ENCODE peak calls at places on chromosomes 5 and 9, in nine cellular contexts. One of them, this sample, is unnamed.

GRCh38 chr5:112776301-112776856 is 38.7 kb downstream of the APC start:
- DNase-seq in thyroid gland: no peak
- DNase-seq in A549: no peak
- DNase-seq in stomach: no peak
- DNase-seq in breast epithelium: no peak
- DNase-seq in IMR-90: peak; percentile 96
- DNase-seq in ovary: no peak
- DNase-seq in testis: no peak
- DNase-seq in vagina: no peak
- DNase-seq in this sample: no peak

GRCh38 chr5:116566251-116566650 is 8.4 kb downstream of the SEMA6A start:
- DNase-seq in breast epithelium: no peak
- DNase-seq in stomach: no peak
- DNase-seq in ovary: no peak
- DNase-seq in IMR-90: no peak
- DNase-seq in A549: no peak
- DNase-seq in thyroid gland: no peak
- DNase-seq in vagina: no peak
- DNase-seq in testis: no peak
- DNase-seq in this sample: no peak

GRCh38 chr5:87154191-87154590 is 113.5 kb upstream of the RASA1 start:
- DNase-seq in ovary: no peak
- DNase-seq in vagina: no peak
- DNase-seq in IMR-90: no peak
- DNase-seq in A549: no peak
- DNase-seq in thyroid gland: no peak
- DNase-seq in stomach: no peak
- DNase-seq in testis: no peak
- DNase-seq in breast epithelium: no peak
- DNase-seq in this sample: no peak

GRCh38 chr5:57277085-57277484 is 103.2 kb downstream of the GPBP1 start:
- DNase-seq in ovary: no peak
- DNase-seq in A549: peak; percentile 18
- DNase-seq in testis: no peak
- DNase-seq in thyroid gland: no peak
- DNase-seq in breast epithelium: no peak
- DNase-seq in stomach: no peak
- DNase-seq in IMR-90: peak; percentile 40
- DNase-seq in vagina: no peak
- DNase-seq in this sample: no peak

GRCh38 chr9:5449521-5450359 is 602 bp upstream of the CD274 start:
- DNase-seq in breast epithelium: no peak
- DNase-seq in vagina: no peak
- DNase-seq in stomach: no peak
- DNase-seq in A549: no peak
- DNase-seq in IMR-90: no peak
- DNase-seq in ovary: no peak
- DNase-seq in testis: no peak
- DNase-seq in thyroid gland: no peak
- DNase-seq in this sample: no peak

GRCh38 chr5:156396830-156397081 is 69.8 kb downstream of the SGCD start:
- DNase-seq in A549: no peak
- DNase-seq in thyroid gland: no peak
- DNase-seq in breast epithelium: no peak
- DNase-seq in vagina: no peak
- DNase-seq in IMR-90: no peak
- DNase-seq in testis: no peak
- DNase-seq in stomach: no peak
- DNase-seq in ovary: no peak
- DNase-seq in this sample: no peak

GRCh38 chr5:172561151-172561550 is 79.9 kb upstream of the NEURL1B start:
- DNase-seq in vagina: no peak
- DNase-seq in testis: no peak
- DNase-seq in breast epithelium: no peak
- DNase-seq in A549: no peak
- DNase-seq in stomach: no peak
- DNase-seq in IMR-90: peak; percentile 8
- DNase-seq in ovary: no peak
- DNase-seq in thyroid gland: no peak
- DNase-seq in this sample: no peak

GRCh38 chr5:116661419-116661818 is 86.8 kb upstream of the SEMA6A start:
- DNase-seq in A549: no peak
- DNase-seq in stomach: no peak
- DNase-seq in vagina: no peak
- DNase-seq in testis: no peak
- DNase-seq in IMR-90: no peak
- DNase-seq in ovary: no peak
- DNase-seq in breast epithelium: no peak
- DNase-seq in thyroid gland: no peak
- DNase-seq in this sample: no peak

GRCh38 chr5:11588803-11589202 is 315.4 kb downstream of the CTNND2 start:
- DNase-seq in stomach: no peak
- DNase-seq in ovary: no peak
- DNase-seq in A549: no peak
- DNase-seq in thyroid gland: no peak
- DNase-seq in vagina: no peak
- DNase-seq in testis: no peak
- DNase-seq in breast epithelium: no peak
- DNase-seq in IMR-90: no peak
- DNase-seq in this sample: no peak

GRCh38 chr9:18384066-18384465 is 89.9 kb upstream of the ADAMTSL1 start:
- DNase-seq in vagina: no peak
- DNase-seq in A549: no peak
- DNase-seq in breast epithelium: no peak
- DNase-seq in ovary: no peak
- DNase-seq in thyroid gland: no peak
- DNase-seq in testis: no peak
- DNase-seq in stomach: no peak
- DNase-seq in IMR-90: peak; percentile 13
- DNase-seq in this sample: no peak

GRCh38 chr5:86461169-86461956 is 156.4 kb upstream of the COX7C start:
- DNase-seq in A549: no peak
- DNase-seq in vagina: no peak
- DNase-seq in stomach: no peak
- DNase-seq in breast epithelium: no peak
- DNase-seq in thyroid gland: no peak
- DNase-seq in ovary: no peak
- DNase-seq in testis: no peak
- DNase-seq in IMR-90: no peak
- DNase-seq in this sample: no peak

GRCh38 chr9:129221233-129221632 is 43.2 kb upstream of the IER5L start:
- DNase-seq in stomach: no peak
- DNase-seq in thyroid gland: peak; percentile 25
- DNase-seq in breast epithelium: no peak
- DNase-seq in vagina: no peak
- DNase-seq in IMR-90: no peak
- DNase-seq in ovary: no peak
- DNase-seq in testis: no peak
- DNase-seq in A549: no peak
- DNase-seq in this sample: no peak

GRCh38 chr5:545641-546375 is 21.6 kb upstream of the SLC9A3 start:
- DNase-seq in IMR-90: no peak
- DNase-seq in testis: no peak
- DNase-seq in stomach: no peak
- DNase-seq in breast epithelium: no peak
- DNase-seq in ovary: no peak
- DNase-seq in thyroid gland: no peak
- DNase-seq in vagina: no peak
- DNase-seq in A549: no peak
- DNase-seq in this sample: no peak

GRCh38 chr5:159262472-159262858 is 625 bp upstream of the UBLCP1 start:
- DNase-seq in ovary: no peak
- DNase-seq in thyroid gland: no peak
- DNase-seq in testis: no peak
- DNase-seq in A549: peak; percentile 18
- DNase-seq in vagina: no peak
- DNase-seq in breast epithelium: no peak
- DNase-seq in IMR-90: peak; percentile 45
- DNase-seq in stomach: no peak
- DNase-seq in this sample: no peak

GRCh38 chr5:122515709-122516431 is 203.8 kb downstream of the SNCAIP start:
- DNase-seq in IMR-90: peak; percentile 81
- DNase-seq in ovary: peak; percentile 72
- DNase-seq in A549: peak; percentile 50
- DNase-seq in vagina: no peak
- DNase-seq in breast epithelium: no peak
- DNase-seq in stomach: peak; percentile 32
- DNase-seq in testis: peak; percentile 73
- DNase-seq in thyroid gland: peak; percentile 62
- DNase-seq in this sample: peak; percentile 8
- TF ChIP-seq POLR2A in IMR-90: no peak
- TF ChIP-seq POLR2A in ovary: no peak
- TF ChIP-seq POLR2A in A549: no peak
- TF ChIP-seq POLR2A in vagina: no peak
- TF ChIP-seq POLR2A in breast epithelium: no peak
- TF ChIP-seq POLR2A in stomach: no peak
- TF ChIP-seq POLR2A in testis: no peak
- TF ChIP-seq POLR2A in thyroid gland: no peak
- TF ChIP-seq POLR2A in this sample: no peak

DNA sequence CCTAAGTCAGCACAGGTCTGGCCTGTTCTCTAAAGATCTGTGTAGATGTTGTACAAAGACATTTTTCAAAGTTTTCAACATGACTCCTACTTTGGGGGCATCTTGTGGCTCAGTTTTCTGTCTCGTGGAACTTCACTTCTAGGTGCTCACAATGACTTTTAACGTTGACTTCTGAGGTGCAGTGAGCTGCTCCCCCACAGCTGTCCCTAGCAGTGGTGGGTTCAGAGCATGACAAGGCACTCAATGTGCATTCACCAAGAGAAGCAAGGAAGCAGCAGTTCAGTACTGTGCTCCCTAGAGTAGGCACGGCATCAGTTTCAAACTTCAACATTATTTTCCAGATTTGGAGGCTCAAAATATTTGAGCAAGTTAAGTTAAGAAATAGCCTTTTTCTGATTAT is 40.4 kb downstream of the TNFAIP8 start:
- DNase-seq in ovary: no peak
- DNase-seq in stomach: no peak
- DNase-seq in breast epithelium: no peak
- DNase-seq in testis: no peak
- DNase-seq in A549: no peak
- DNase-seq in thyroid gland: no peak
- DNase-seq in vagina: no peak
- DNase-seq in IMR-90: no peak
- DNase-seq in this sample: no peak
- TF ChIP-seq POLR2A in ovary: no peak
- TF ChIP-seq POLR2A in stomach: no peak
- TF ChIP-seq POLR2A in breast epithelium: no peak
- TF ChIP-seq POLR2A in testis: no peak
- TF ChIP-seq POLR2A in A549: no peak
- TF ChIP-seq POLR2A in thyroid gland: no peak
- TF ChIP-seq POLR2A in vagina: no peak
- TF ChIP-seq POLR2A in IMR-90: no peak
- TF ChIP-seq POLR2A in this sample: no peak

GRCh38 chr9:33228606-33229005 is 11.4 kb upstream of the SPINK4 start:
- DNase-seq in ovary: no peak
- DNase-seq in stomach: no peak
- DNase-seq in testis: no peak
- DNase-seq in A549: no peak
- DNase-seq in thyroid gland: no peak
- DNase-seq in breast epithelium: no peak
- DNase-seq in IMR-90: no peak
- DNase-seq in vagina: no peak
- DNase-seq in this sample: no peak

GRCh38 chr9:33232866-33233265 is 7.1 kb upstream of the SPINK4 start:
- DNase-seq in A549: no peak
- DNase-seq in breast epithelium: no peak
- DNase-seq in vagina: no peak
- DNase-seq in IMR-90: no peak
- DNase-seq in ovary: no peak
- DNase-seq in testis: no peak
- DNase-seq in thyroid gland: no peak
- DNase-seq in stomach: no peak
- DNase-seq in this sample: no peak

GRCh38 chr9:33229359-33230120 is 10.4 kb upstream of the SPINK4 start:
- DNase-seq in stomach: peak; percentile 90
- DNase-seq in ovary: no peak
- DNase-seq in thyroid gland: peak; percentile 24
- DNase-seq in IMR-90: no peak
- DNase-seq in breast epithelium: peak; percentile 84
- DNase-seq in vagina: no peak
- DNase-seq in testis: no peak
- DNase-seq in A549: peak; percentile 82
- DNase-seq in this sample: no peak

GRCh38 chr9:33233659-33234335 is 6.2 kb upstream of the SPINK4 start:
- DNase-seq in IMR-90: peak; percentile 99
- DNase-seq in thyroid gland: peak; percentile 81
- DNase-seq in A549: peak; percentile 97
- DNase-seq in vagina: no peak
- DNase-seq in testis: peak; percentile 31
- DNase-seq in stomach: peak; percentile 96
- DNase-seq in ovary: no peak
- DNase-seq in breast epithelium: peak; percentile 86
- DNase-seq in this sample: no peak

DNA sequence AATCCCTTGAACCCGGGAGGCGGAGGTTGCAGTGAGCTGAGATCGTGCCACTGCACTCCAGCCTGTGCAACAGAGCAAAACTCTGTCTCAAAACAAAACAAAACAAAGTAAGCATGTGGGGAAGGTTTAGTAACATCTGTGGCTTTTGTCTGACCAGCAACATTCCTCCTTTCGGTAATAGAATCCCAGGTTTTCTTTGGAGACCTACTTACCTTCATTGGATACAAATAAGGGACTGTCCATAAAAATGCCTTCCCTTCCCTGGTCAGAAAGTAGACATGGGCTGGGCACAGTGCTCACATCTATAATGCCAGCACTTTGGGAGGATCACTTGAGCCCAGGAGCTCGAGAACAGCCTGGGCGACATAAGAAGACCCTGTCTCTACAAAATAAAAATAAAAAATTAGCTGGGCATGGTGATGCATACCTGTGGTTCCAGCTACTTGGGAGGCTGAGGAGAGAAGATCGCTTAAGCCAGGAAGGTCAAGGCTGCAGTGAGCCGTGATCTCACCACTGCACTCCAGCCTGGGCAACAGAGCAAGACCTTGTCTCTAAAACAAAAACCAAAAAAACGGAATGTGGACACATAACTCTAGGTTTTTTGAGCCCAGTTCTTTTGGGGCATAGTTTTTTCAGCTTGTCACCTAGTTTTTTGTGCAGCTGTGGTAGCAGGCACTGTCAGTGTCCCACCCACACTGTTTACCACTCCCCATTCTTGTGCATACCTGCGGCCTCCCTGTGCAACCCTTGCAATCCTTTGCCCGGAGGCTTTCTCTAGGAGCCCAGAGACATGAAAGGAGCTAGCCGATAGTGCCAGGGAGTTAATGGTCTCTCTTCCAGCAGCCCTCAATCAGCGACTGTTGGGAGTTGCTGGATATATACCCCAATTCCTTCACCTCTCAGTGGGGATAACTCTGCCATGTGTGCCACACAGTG is 8.9 kb upstream of the SPINK4 start:
- DNase-seq in breast epithelium: no peak
- DNase-seq in thyroid gland: no peak
- DNase-seq in vagina: no peak
- DNase-seq in A549: no peak
- DNase-seq in stomach: no peak
- DNase-seq in ovary: no peak
- DNase-seq in IMR-90: no peak
- DNase-seq in testis: no peak
- DNase-seq in this sample: no peak
- TF ChIP-seq POLR2A in breast epithelium: no peak
- TF ChIP-seq POLR2A in thyroid gland: no peak
- TF ChIP-seq POLR2A in vagina: no peak
- TF ChIP-seq POLR2A in A549: no peak
- TF ChIP-seq POLR2A in stomach: no peak
- TF ChIP-seq POLR2A in ovary: no peak
- TF ChIP-seq POLR2A in IMR-90: no peak
- TF ChIP-seq POLR2A in testis: no peak
- TF ChIP-seq POLR2A in this sample: no peak

GRCh38 chr9:114387678-114388431 is at the start of gene AKNA:
- DNase-seq in breast epithelium: peak; percentile 64
- DNase-seq in vagina: no peak
- DNase-seq in testis: peak; percentile 73
- DNase-seq in ovary: peak; percentile 78
- DNase-seq in stomach: peak; percentile 78
- DNase-seq in thyroid gland: peak; percentile 81
- DNase-seq in IMR-90: peak; percentile 79
- DNase-seq in A549: no peak
- DNase-seq in this sample: no peak
- TF ChIP-seq POLR2A in breast epithelium: peak; percentile 29
- TF ChIP-seq POLR2A in vagina: peak; percentile 77
- TF ChIP-seq POLR2A in testis: no peak
- TF ChIP-seq POLR2A in ovary: peak; percentile 52
- TF ChIP-seq POLR2A in stomach: no peak
- TF ChIP-seq POLR2A in thyroid gland: no peak
- TF ChIP-seq POLR2A in IMR-90: peak; percentile 75
- TF ChIP-seq POLR2A in A549: no peak
- TF ChIP-seq POLR2A in this sample: peak; percentile 89